ENCODE peak calls at places on chromosome 11, in six cellular contexts. G is adrenal gland, N is stomach, O is body of pancreas, B is tibial artery, P is psoas muscle. V is an unnamed sample.
A peak's percentile ranks its signal among the peaks of the same experiment; 100 is the strongest.

GRCh38 chr11:116690623-116691022 is 82.2 kb downstream of the BUD13 start:
- DNase-seq in G (no peak), N (no peak), O (no peak), B (no peak), P (no peak), V (no peak)

GRCh38 chr11:75576445-75577049 is 14.5 kb downstream of the SERPINH1 start:
- DNase-seq in G (no peak), N (peak; percentile 48), O (peak; percentile 59), B (peak; percentile 69), P (peak; percentile 72), V (peak; percentile 84)

GRCh38 chr11:19890308-19890707 is 177.7 kb downstream of the NAV2 start:
- DNase-seq in G (no peak), N (no peak), O (no peak), B (no peak), P (no peak), V (no peak)

GRCh38 chr11:36306888-36307287 is 10.8 kb downstream of the PRR5L start:
- DNase-seq in G (no peak), N (no peak), O (no peak), B (no peak), P (no peak), V (no peak)

GRCh38 chr11:129141748-129142475 is 50.2 kb downstream of the ARHGAP32 start:
- DNase-seq in G (no peak), N (no peak), O (no peak), B (no peak), P (no peak), V (no peak)

GRCh38 chr11:2779981-2780849 is 80.4 kb upstream of the KCNQ1OT1 start:
- DNase-seq in G (peak; percentile 60), N (peak; percentile 85), O (peak; percentile 68), B (peak; percentile 20), P (peak; percentile 58), V (peak; percentile 21)

GRCh38 chr11:7473702-7474101 is 11.6 kb upstream of the OLFML1 start:
- DNase-seq in G (no peak), N (no peak), O (no peak), B (no peak), P (no peak), V (no peak)

GRCh38 chr11:35927730-35928129 is 16.1 kb upstream of the LDLRAD3 start:
- DNase-seq in G (peak; percentile 54), N (peak; percentile 46), O (peak; percentile 86), B (peak; percentile 62), P (peak; percentile 94), V (peak; percentile 94)

GRCh38 chr11:114812698-114813097 is 134.4 kb downstream of the NXPE2 start:
- DNase-seq in G (no peak), N (no peak), O (no peak), B (no peak), P (no peak), V (peak; percentile 21)

GRCh38 chr11:8363924-8364323 is 100.2 kb upstream of the LMO1 start:
- DNase-seq in G (no peak), N (no peak), O (no peak), B (no peak), P (no peak), V (no peak)

GRCh38 chr11:5807580-5807979 is 1.1 kb upstream of the OR52N2 start:
- DNase-seq in G (no peak), N (no peak), O (no peak), B (no peak), P (no peak), V (no peak)

GRCh38 chr11:9726313-9727022 is 62.6 kb downstream of the SWAP70 start:
- DNase-seq in G (no peak), N (no peak), O (no peak), B (no peak), P (no peak), V (no peak)

GRCh38 chr11:93823210-93823609 is 27.2 kb downstream of the VSTM5 start:
- DNase-seq in G (no peak), N (no peak), O (no peak), B (no peak), P (no peak), V (no peak)

GRCh38 chr11:84390441-84391078 is 1104.4 kb upstream of the CCDC90B start:
- DNase-seq in G (no peak), N (no peak), O (no peak), B (no peak), P (no peak), V (no peak)

GRCh38 chr11:63573881-63574855 is 11.0 kb upstream of the PLAAT2 start:
- DNase-seq in G (peak; percentile 43), N (peak; percentile 70), O (no peak), B (peak; percentile 30), P (peak; percentile 59), V (no peak)

GRCh38 chr11:16505481-16505880 is 149.1 kb upstream of the SOX6 start:
- DNase-seq in G (no peak), N (no peak), O (no peak), B (no peak), P (no peak), V (no peak)

GRCh38 chr11:122756417-122756816 is 81.9 kb upstream of the CRTAM start:
- DNase-seq in G (peak; percentile 41), N (peak; percentile 34), O (no peak), B (peak; percentile 47), P (no peak), V (peak; percentile 74)

GRCh38 chr11:93905384-93905783 is 55.0 kb upstream of the VSTM5 start:
- DNase-seq in G (no peak), N (no peak), O (no peak), B (no peak), P (no peak), V (no peak)

DNA sequence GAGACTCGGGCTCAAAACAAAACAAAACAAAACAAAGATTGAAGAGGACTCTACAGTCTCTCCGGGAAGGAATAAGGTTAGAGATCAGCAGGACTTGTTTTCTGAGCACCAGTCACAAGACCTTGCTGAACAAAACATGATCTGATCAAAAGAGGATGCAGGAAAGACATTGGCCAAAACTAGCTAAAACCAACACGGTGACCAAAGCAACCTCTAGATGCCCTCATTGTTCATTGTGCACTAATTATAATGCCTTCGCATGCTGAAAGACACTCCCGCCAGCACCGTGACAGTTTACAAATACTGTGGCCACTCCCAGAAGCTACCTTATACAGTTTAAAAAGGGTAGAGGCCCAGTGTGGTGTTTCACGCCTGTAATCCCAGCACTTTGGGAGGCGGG is 15.7 kb upstream of the CHKA start:
- DNase-seq in G (no peak), N (peak; percentile 20), O (no peak), B (no peak), P (no peak), V (no peak)
- H3K9me3 ChIP-seq in G (no peaks in the 10 kb centered on the region), N (no peaks in the 10 kb centered on the region), O (no peaks in the 10 kb centered on the region), B (no peaks in the 10 kb centered on the region), P (no peaks in the 10 kb centered on the region), V (no peaks in the 10 kb centered on the region)

DNA sequence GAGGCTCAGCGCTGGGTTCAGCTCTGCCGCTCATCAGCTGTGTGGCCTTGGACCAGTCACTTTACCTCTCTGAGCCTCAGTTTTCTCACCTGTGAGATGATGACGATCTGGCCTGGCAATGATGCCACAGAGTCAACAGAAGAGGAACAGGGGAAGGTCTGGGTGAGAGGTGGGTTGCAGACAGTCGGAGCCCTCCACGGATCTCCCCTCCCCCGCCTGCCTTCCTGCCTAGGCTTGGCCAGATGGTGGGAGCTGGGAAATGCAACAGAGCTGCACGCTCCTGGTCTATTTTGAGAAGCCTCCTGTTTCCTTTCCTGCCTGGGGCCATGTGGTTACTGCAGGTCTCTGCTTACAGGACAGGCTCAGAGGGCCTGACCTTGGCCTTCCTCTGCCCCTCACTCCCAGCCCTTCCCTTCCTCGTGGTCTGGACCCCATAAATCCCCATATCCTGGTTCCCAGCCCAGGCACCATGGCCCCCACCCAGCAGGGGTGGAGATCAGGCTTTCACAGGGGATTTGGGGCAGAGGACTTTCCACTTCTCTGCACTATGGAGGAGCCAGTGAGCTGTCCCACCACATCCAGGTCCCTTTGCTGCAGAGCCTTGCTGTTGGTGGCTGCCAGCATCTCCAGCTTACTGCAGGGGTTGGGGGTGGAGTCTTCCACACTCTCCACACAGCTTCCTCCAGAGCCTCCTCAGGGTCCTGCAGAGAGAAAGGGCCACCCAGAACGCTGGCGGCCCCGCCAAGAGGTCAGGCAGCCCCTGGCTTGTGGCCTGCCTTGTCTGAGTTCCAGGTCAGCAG is 46.9 kb downstream of the C11orf96 start:
- DNase-seq in G (peak; percentile 58), N (no peak), O (peak; percentile 35), B (peak; percentile 51), P (peak; percentile 77), V (no peak)
- H3K27ac ChIP-seq in G (peak overlapping the region; percentile 84), N (peak overlapping the region; percentile 79), O (no peak overlapping the region), B (peak overlapping the region; percentile 78), P (peak overlapping the region; percentile 72), V (peak overlapping the region; percentile 7)

GRCh38 chr11:127531167-127531566 is 530.6 kb upstream of the KIRREL3 start:
- DNase-seq in G (no peak), N (no peak), O (no peak), B (no peak), P (no peak), V (no peak)
- H3K9me3 ChIP-seq in G (no peaks in the 10 kb centered on the region), N (no peaks in the 10 kb centered on the region), O (no peaks in the 10 kb centered on the region), B (no peaks in the 10 kb centered on the region), P (no peaks in the 10 kb centered on the region), V (no peaks in the 10 kb centered on the region)

GRCh38 chr11:69337211-69337721 is 43.3 kb downstream of the MYEOV start:
- DNase-seq in G (no peak), N (peak; percentile 63), O (peak; percentile 84), B (no peak), P (no peak), V (peak; percentile 22)
- H3K27ac ChIP-seq in G (no peak overlapping the region), N (peak overlapping the region; percentile 56), O (peak overlapping the region; percentile 72), B (no peak overlapping the region), P (no peak overlapping the region), V (no peak overlapping the region)

DNA sequence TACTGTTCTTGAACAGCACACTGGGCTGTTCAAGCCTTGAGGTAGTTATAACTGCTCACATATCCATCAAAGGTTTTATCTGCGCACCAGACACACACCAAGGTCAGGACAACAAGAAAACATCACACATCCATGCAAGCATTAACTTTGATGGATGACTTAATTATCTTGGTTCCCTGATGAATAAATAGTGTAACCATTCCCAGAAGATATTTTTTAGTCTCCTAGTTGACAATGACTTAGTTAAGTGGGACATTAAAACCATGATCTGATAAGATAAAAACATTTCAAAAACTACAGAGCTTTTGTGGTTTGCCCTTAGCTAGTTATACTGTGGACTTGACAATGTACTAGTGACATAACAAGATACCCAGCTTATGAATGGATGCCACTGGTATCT is 728.9 kb downstream of the JRKL start:
- DNase-seq in G (no peak), N (no peak), O (no peak), B (no peak), P (no peak), V (no peak)
- H3K9me3 ChIP-seq in G (no peaks in the 10 kb centered on the region), N (no peaks in the 10 kb centered on the region), O (no peaks in the 10 kb centered on the region), B (no peaks in the 10 kb centered on the region), P (no peaks in the 10 kb centered on the region), V (no peaks in the 10 kb centered on the region)

DNA sequence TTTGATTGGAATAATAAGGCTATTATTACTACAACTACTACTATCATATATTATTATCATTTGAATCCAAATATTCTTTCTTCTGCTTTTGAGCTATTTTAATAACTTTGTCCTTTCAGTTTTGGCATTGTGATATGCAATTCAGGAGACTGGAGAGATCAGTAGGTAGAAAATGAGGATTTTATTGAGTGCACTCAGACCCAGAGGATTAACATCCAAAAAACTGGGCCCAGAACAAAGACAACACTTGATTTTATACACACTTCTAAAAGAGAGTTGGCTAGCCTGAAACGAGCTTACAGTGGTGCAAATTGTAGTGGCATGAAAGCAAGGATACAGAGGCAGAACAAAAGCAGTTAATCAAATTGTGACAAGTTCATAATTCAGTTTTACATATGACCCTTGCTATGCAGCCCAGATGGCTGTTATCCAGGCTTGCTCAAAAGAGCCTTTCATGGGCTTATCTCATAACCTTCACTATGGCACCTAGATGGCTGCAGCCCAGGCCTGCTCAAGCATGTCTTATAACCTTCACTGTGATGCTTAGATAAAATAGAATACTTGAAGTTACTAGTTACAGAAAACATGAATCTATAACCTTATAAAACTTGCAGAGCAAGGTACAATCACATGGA is 796.3 kb upstream of the RAG2 start:
- DNase-seq in G (no peak), N (no peak), O (no peak), B (no peak), P (no peak), V (no peak)
- H3K27ac ChIP-seq in G (no peak overlapping the region), N (no peak overlapping the region), O (no peak overlapping the region), B (no peak overlapping the region), P (no peak overlapping the region), V (no peak overlapping the region)